ENCODE peak calls at places on chromosomes 11 and 22, in eight cellular contexts. K is cardiac muscle cell; J is right lobe of liver; A is heart left ventricle; R is astrocyte; E is CD4-positive, CD25-positive, alpha-beta regulatory T cell; G is fibroblast of lung; Z is CD8-positive, alpha-beta memory T cell. B is an unnamed sample.

GRCh38 chr11:94964934-94965333 is 8.4 kb downstream of the CWC15 start:
- DNase-seq in K (no peak), J (no peak), A (no peak), R (no peak), E (no peak), G (no peak), Z (no peak), B (no peak)

GRCh38 chr22:48647606-48648515 is 1179.8 kb downstream of the BRD1 start:
- DNase-seq in K (no peak), J (no peak), A (no peak), R (no peak), E (no peak), G (no peak), Z (no peak), B (no peak)

GRCh38 chr22:39349506-39349966 is 255 bp upstream of the SYNGR1 start:
- DNase-seq in K (peak; percentile 26), J (no peak), A (peak; percentile 59), R (no peak), E (peak; percentile 11), G (peak; percentile 24), Z (no peak), B (no peak)

GRCh38 chr11:6315811-6316425 is 4.4 kb downstream of the CAVIN3 start:
- DNase-seq in K (peak; percentile 76), J (peak; percentile 67), A (peak; percentile 74), R (peak; percentile 30), E (peak; percentile 47), G (peak; percentile 55), Z (no peak), B (peak; percentile 49)

GRCh38 chr22:46087816-46088277 is 62.5 kb upstream of the PPARA start:
- DNase-seq in K (peak; percentile 96), J (peak; percentile 92), A (peak; percentile 94), R (peak; percentile 89), E (no peak), G (peak; percentile 94), Z (no peak), B (peak; percentile 97)

GRCh38 chr11:8988329-8989234 is 15.2 kb downstream of the NRIP3 start:
- DNase-seq in K (peak; percentile 15), J (no peak), A (no peak), R (peak; percentile 61), E (no peak), G (peak; percentile 74), Z (no peak), B (no peak)

GRCh38 chr11:17613983-17614382 is 66.9 kb downstream of the OTOG start:
- DNase-seq in K (no peak), J (no peak), A (no peak), R (no peak), E (no peak), G (no peak), Z (no peak), B (no peak)

GRCh38 chr22:37486224-37486845 is at the start of gene MFNG:
- DNase-seq in K (peak; percentile 25), J (peak; percentile 85), A (peak; percentile 80), R (no peak), E (peak; percentile 89), G (peak; percentile 20), Z (peak; percentile 64), B (peak; percentile 77)

GRCh38 chr11:108886608-108887007 is 221.7 kb downstream of the DDX10 start:
- DNase-seq in K (no peak), J (no peak), A (no peak), R (peak; percentile 77), E (no peak), G (peak; percentile 82), Z (no peak), B (no peak)

GRCh38 chr11:87224486-87224885 is 186.8 kb downstream of the TMEM135 start:
- DNase-seq in K (no peak), J (no peak), A (no peak), R (no peak), E (no peak), G (no peak), Z (no peak), B (no peak)

GRCh38 chr11:117905524-117905923 is 23.7 kb downstream of the TMPRSS13 start:
- DNase-seq in K (no peak), J (no peak), A (no peak), R (no peak), E (no peak), G (no peak), Z (no peak), B (no peak)

GRCh38 chr11:940496-941135 is 14.9 kb downstream of the AP2A2 start:
- DNase-seq in K (no peak), J (no peak), A (no peak), R (no peak), E (no peak), G (no peak), Z (no peak), B (no peak)

GRCh38 chr11:132519226-132519860 is 1013.0 kb downstream of the OPCML start:
- DNase-seq in K (no peak), J (no peak), A (no peak), R (peak; percentile 62), E (no peak), G (peak; percentile 73), Z (no peak), B (no peak)

GRCh38 chr11:44525473-44526252 is 39.8 kb upstream of the CD82 start:
- DNase-seq in K (no peak), J (no peak), A (no peak), R (no peak), E (no peak), G (no peak), Z (no peak), B (no peak)

GRCh38 chr22:46297151-46297819 is 615 bp downstream of the GTSE1 start:
- DNase-seq in K (peak; percentile 30), J (no peak), A (no peak), R (peak; percentile 24), E (peak; percentile 30), G (peak; percentile 50), Z (no peak), B (no peak)

GRCh38 chr11:93529707-93530467 is 13.3 kb downstream of the SMCO4 start:
- DNase-seq in K (no peak), J (no peak), A (peak; percentile 54), R (peak; percentile 69), E (peak; percentile 40), G (peak; percentile 75), Z (no peak), B (no peak)

GRCh38 chr22:41369089-41369745 is 12.5 kb upstream of the TEF start:
- DNase-seq in K (no peak), J (no peak), A (no peak), R (no peak), E (no peak), G (no peak), Z (no peak), B (peak; percentile 32)

GRCh38 chr11:114073506-114074381 is 14.2 kb downstream of the ZBTB16 start:
- DNase-seq in K (no peak), J (no peak), A (no peak), R (no peak), E (peak; percentile 66), G (no peak), Z (peak; percentile 17), B (no peak)

GRCh38 chr22:30875481-30876215 is 92.9 kb downstream of the MORC2 start:
- DNase-seq in K (no peak), J (peak; percentile 55), A (peak; percentile 89), R (no peak), E (no peak), G (no peak), Z (no peak), B (no peak)

GRCh38 chr11:4459470-4459869 is 10.4 kb downstream of the OR52K2 start:
- DNase-seq in K (no peak), J (no peak), A (peak; percentile 38), R (no peak), E (peak; percentile 55), G (no peak), Z (no peak), B (no peak)

GRCh38 chr11:34154059-34154875 is 48.8 kb downstream of the NAT10 start:
- DNase-seq in K (no peak), J (no peak), A (no peak), R (no peak), E (no peak), G (no peak), Z (no peak), B (no peak)

GRCh38 chr11:11579012-11579755 is 42.6 kb downstream of the GALNT18 start:
- DNase-seq in K (no peak), J (peak; percentile 61), A (no peak), R (no peak), E (no peak), G (no peak), Z (no peak), B (no peak)

GRCh38 chr11:28760676-28761390 is 652.6 kb downstream of the METTL15 start:
- DNase-seq in K (no peak), J (no peak), A (no peak), R (peak; percentile 87), E (no peak), G (peak; percentile 87), Z (no peak), B (no peak)

GRCh38 chr11:6194065-6194581 is 4.9 kb upstream of the OR52W1 start:
- DNase-seq in K (no peak), J (no peak), A (no peak), R (no peak), E (no peak), G (peak; percentile 12), Z (no peak), B (no peak)

GRCh38 chr11:42806191-42806590 is 505.6 kb upstream of the API5 start:
- DNase-seq in K (no peak), J (no peak), A (no peak), R (no peak), E (no peak), G (no peak), Z (no peak), B (no peak)

GRCh38 chr11:123903932-123904331 is 2.0 kb downstream of the OR8D4 start:
- DNase-seq in K (no peak), J (no peak), A (no peak), R (no peak), E (no peak), G (no peak), Z (no peak), B (no peak)

GRCh38 chr11:57500926-57501325 is 14.6 kb downstream of the SLC43A1 start:
- DNase-seq in K (no peak), J (no peak), A (no peak), R (no peak), E (no peak), G (no peak), Z (no peak), B (peak; percentile 70)
- H3K27ac ChIP-seq in K (no peak overlapping the region), J (peak overlapping the region; percentile 86), A (no peak overlapping the region), R (no peak overlapping the region), E (no peak overlapping the region), G (no peak overlapping the region), Z (no peak overlapping the region), B (peak overlapping the region; percentile 73)

GRCh38 chr11:119918356-119918755 is 189.4 kb upstream of the NECTIN1 start:
- DNase-seq in K (peak; percentile 2), J (no peak), A (no peak), R (no peak), E (no peak), G (no peak), Z (no peak), B (no peak)
- H3K4me1 ChIP-seq in K (peaks cover 10% of the 10 kb centered on the region), J (no peaks in the 10 kb centered on the region), A (no peaks in the 10 kb centered on the region), R (no peaks in the 10 kb centered on the region), E (no peaks in the 10 kb centered on the region), G (no peaks in the 10 kb centered on the region), Z (no peaks in the 10 kb centered on the region), B (no peaks in the 10 kb centered on the region)

GRCh38 chr22:19877626-19878339 is 23.1 kb upstream of the GNB1L start:
- DNase-seq in K (peak; percentile 23), J (no peak), A (peak; percentile 19), R (peak; percentile 60), E (no peak), G (peak; percentile 74), Z (no peak), B (peak; percentile 44)
- H3K27ac ChIP-seq in K (no peak overlapping the region), J (no peak overlapping the region), A (no peak overlapping the region), R (no peak overlapping the region), E (no peak overlapping the region), G (no peak overlapping the region), Z (no peak overlapping the region), B (no peak overlapping the region)

GRCh38 chr11:64846998-64847666 is 2.7 kb upstream of the CDC42BPG start:
- DNase-seq in K (peak; percentile 92), J (peak; percentile 93), A (peak; percentile 93), R (peak; percentile 47), E (peak; percentile 86), G (peak; percentile 74), Z (peak; percentile 92), B (peak; percentile 97)
- H3K4me1 ChIP-seq in K (peaks cover 6% of the 10 kb centered on the region), J (peaks cover 24% of the 10 kb centered on the region), A (peaks cover 54% of the 10 kb centered on the region), R (peaks cover 11% of the 10 kb centered on the region), E (peaks cover 67% of the 10 kb centered on the region), G (peaks cover 15% of the 10 kb centered on the region), Z (peaks cover 62% of the 10 kb centered on the region), B (peaks cover 12% of the 10 kb centered on the region)

B was measured in pancreas.